ENCODE peak calls at places on chromosomes 13 and 19, in five cellular contexts. Z is stomach, F is AG10803, H is right lobe of liver, K is fibroblast of pulmonary artery. P is an unnamed sample.

GRCh38 chr13:41512441-41512840 is 55.1 kb downstream of the RGCC start:
- DNase-seq in Z (no peak), F (no peak), H (no peak), K (no peak), P (no peak)

GRCh38 chr13:73602295-73602694 is 531.9 kb downstream of the KLF12 start:
- DNase-seq in Z (no peak), F (no peak), H (no peak), K (peak), P (no peak)

GRCh38 chr13:93290503-93290902 is 63.9 kb downstream of the GPC6 start:
- DNase-seq in Z (no peak), F (no peak), H (no peak), K (peak), P (peak)

GRCh38 chr19:13241321-13242104 is 91.3 kb downstream of the IER2 start:
- DNase-seq in Z (no peak), F (no peak), H (no peak), K (no peak), P (no peak)

GRCh38 chr13:27665333-27665732 is 43.6 kb downstream of the POLR1D start:
- DNase-seq in Z (no peak), F (peak), H (no peak), K (no peak), P (peak)

GRCh38 chr13:38417727-38418126 is 68.1 kb downstream of the UFM1 start:
- DNase-seq in Z (no peak), F (peak), H (no peak), K (peak), P (peak)

GRCh38 chr19:32195706-32196610 is 149.5 kb upstream of the ZNF507 start:
- DNase-seq in Z (no peak), F (no peak), H (no peak), K (no peak), P (no peak)

GRCh38 chr19:46574533-46574932 is 26.6 kb upstream of the CALM3 start:
- DNase-seq in Z (no peak), F (no peak), H (no peak), K (no peak), P (peak)

GRCh38 chr19:33293255-33294057 is 8.9 kb downstream of the CEBPA start:
- DNase-seq in Z (no peak), F (peak), H (peak), K (peak), P (peak)

GRCh38 chr13:112442483-112443090 is 66.4 kb downstream of the SPACA7 start:
- DNase-seq in Z (no peak), F (no peak), H (no peak), K (peak), P (peak)

GRCh38 chr13:105665284-105665683 is 870.2 kb downstream of the EFNB2 start:
- DNase-seq in Z (no peak), F (peak), H (no peak), K (no peak), P (no peak)

GRCh38 chr19:18848860-18849661 is 17.3 kb downstream of the UPF1 start:
- DNase-seq in Z (no peak), F (peak), H (peak), K (peak), P (peak)

GRCh38 chr13:109361562-109361961 is 424.8 kb downstream of the IRS2 start:
- DNase-seq in Z (no peak), F (no peak), H (no peak), K (no peak), P (no peak)

GRCh38 chr13:26184791-26185250 is 37.3 kb downstream of the RNF6 start:
- DNase-seq in Z (peak), F (peak), H (peak), K (peak), P (peak)

GRCh38 chr19:35671818-35672217 is 5.5 kb downstream of the UPK1A start:
- DNase-seq in Z (no peak), F (no peak), H (no peak), K (peak), P (peak)

GRCh38 chr13:109868583-109869311 is 82.4 kb upstream of the IRS2 start:
- DNase-seq in Z (no peak), F (no peak), H (no peak), K (peak), P (no peak)

GRCh38 chr19:48992571-48993174 is 436 bp downstream of the GYS1 start:
- DNase-seq in Z (no peak), F (no peak), H (peak), K (no peak), P (no peak)

GRCh38 chr19:19606021-19606420 is 12.5 kb downstream of the PBX4 start:
- DNase-seq in Z (peak), F (no peak), H (no peak), K (no peak), P (no peak)

GRCh38 chr13:95317037-95317989 is 16.1 kb upstream of the ABCC4 start:
- DNase-seq in Z (no peak), F (no peak), H (no peak), K (peak), P (peak)

GRCh38 chr13:29484236-29484635 is 111.3 kb downstream of the SLC7A1 start:
- DNase-seq in Z (no peak), F (no peak), H (no peak), K (no peak), P (no peak)

GRCh38 chr13:98729526-98730057 is 22.9 kb downstream of the SLC15A1 start:
- DNase-seq in Z (no peak), F (no peak), H (no peak), K (no peak), P (no peak)

GRCh38 chr13:21338651-21339278 is 120.3 kb downstream of the ZDHHC20 start:
- DNase-seq in Z (no peak), F (no peak), H (no peak), K (no peak), P (no peak)

GRCh38 chr13:40916207-40916998 is 102.7 kb downstream of the ELF1 start:
- DNase-seq in Z (no peak), F (peak), H (no peak), K (no peak), P (peak)

GRCh38 chr19:48724796-48725753 is 5.5 kb upstream of the MAMSTR start:
- DNase-seq in Z (no peak), F (peak), H (no peak), K (peak), P (peak)

GRCh38 chr13:84433024-84433423 is 550.8 kb upstream of the SLITRK1 start:
- DNase-seq in Z (no peak), F (peak), H (no peak), K (peak), P (no peak)

GRCh38 chr13:99303863-99304521 is 3.2 kb downstream of the GPR183 start:
- DNase-seq in Z (no peak), F (no peak), H (peak), K (no peak), P (no peak)

GRCh38 chr13:20412761-20413355 is 112.8 kb downstream of the CRYL1 start:
- DNase-seq in Z (no peak), F (no peak), H (no peak), K (no peak), P (no peak)

GRCh38 chr19:21468791-21469190 is 36.6 kb upstream of the ZNF429 start:
- DNase-seq in Z (no peak), F (no peak), H (no peak), K (no peak), P (no peak)

GRCh38 chr13:97456047-97456446 is 22.1 kb downstream of the RAP2A start:
- DNase-seq in Z (no peak), F (no peak), H (no peak), K (no peak), P (no peak)

GRCh38 chr19:10567696-10568443 is 909 bp downstream of the CDKN2D start:
- DNase-seq in Z (no peak), F (no peak), H (no peak), K (no peak), P (no peak)

GRCh38 chr13:52945348-52945747 is 83.3 kb upstream of the OLFM4 start:
- DNase-seq in Z (no peak), F (no peak), H (no peak), K (no peak), P (no peak)

GRCh38 chr19:1410136-1410786 is 2.9 kb downstream of the DAZAP1 start:
- DNase-seq in Z (no peak), F (peak), H (no peak), K (peak), P (peak)

GRCh38 chr13:111115051-111115840 is at the start of gene ARHGEF7:
- DNase-seq in Z (no peak), F (no peak), H (peak), K (no peak), P (peak)

GRCh38 chr13:80901111-80902014 is 560.4 kb upstream of the SPRY2 start:
- DNase-seq in Z (no peak), F (no peak), H (no peak), K (peak), P (no peak)

GRCh38 chr19:2476451-2477140 is 669 bp downstream of the GADD45B start:
- DNase-seq in Z (peak), F (peak), H (peak), K (peak), P (peak)

GRCh38 chr13:42762917-42763316 is 18.5 kb upstream of the FAM216B start:
- DNase-seq in Z (no peak), F (peak), H (no peak), K (peak), P (peak)

DNA sequence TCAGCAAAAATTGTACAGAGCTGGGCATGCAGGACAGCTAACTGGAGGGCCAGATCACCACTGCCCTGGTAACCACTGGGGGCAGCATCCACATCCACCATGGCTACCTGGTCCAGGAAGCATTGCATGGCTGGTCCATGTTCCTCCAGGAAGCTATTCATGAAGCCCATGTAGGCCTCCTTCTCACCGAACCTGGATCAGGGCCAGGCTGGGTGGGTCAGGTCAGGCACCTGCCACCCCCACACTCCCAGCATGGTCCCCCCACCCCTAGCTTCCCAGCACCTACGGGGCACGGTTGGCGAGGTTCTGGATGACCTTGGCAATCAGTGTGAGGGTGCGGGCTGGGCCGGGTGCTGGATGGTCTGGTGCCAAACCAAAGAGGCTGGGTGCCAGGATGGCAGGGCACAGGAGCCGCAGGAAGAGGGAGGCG is 4.6 kb upstream of the WIZ start:
- DNase-seq in Z (peak), F (no peak), H (peak), K (no peak), P (no peak)
- TF ChIP-seq CTCF in Z (peak), F (peak), H (no peak), K (peak), P (peak)

GRCh38 chr13:71861769-71862168 is 5.2 kb downstream of the DACH1 start:
- DNase-seq in Z (no peak), F (no peak), H (no peak), K (no peak), P (no peak)

GRCh38 chr13:71864094-71864980 is 2.7 kb downstream of the DACH1 start:
- DNase-seq in Z (no peak), F (no peak), H (peak), K (no peak), P (peak)

GRCh38 chr13:71863249-71863648 is 3.8 kb downstream of the DACH1 start:
- DNase-seq in Z (no peak), F (no peak), H (no peak), K (no peak), P (no peak)

GRCh38 chr13:71858647-71859046 is 8.4 kb downstream of the DACH1 start:
- DNase-seq in Z (no peak), F (no peak), H (no peak), K (no peak), P (no peak)

GRCh38 chr13:71860547-71861131 is 6.4 kb downstream of the DACH1 start:
- DNase-seq in Z (no peak), F (no peak), H (no peak), K (no peak), P (no peak)
- H3K4me3 ChIP-seq in Z (no peak), F (no peak), H (no peak), K (no peak), P (no peak)

DNA sequence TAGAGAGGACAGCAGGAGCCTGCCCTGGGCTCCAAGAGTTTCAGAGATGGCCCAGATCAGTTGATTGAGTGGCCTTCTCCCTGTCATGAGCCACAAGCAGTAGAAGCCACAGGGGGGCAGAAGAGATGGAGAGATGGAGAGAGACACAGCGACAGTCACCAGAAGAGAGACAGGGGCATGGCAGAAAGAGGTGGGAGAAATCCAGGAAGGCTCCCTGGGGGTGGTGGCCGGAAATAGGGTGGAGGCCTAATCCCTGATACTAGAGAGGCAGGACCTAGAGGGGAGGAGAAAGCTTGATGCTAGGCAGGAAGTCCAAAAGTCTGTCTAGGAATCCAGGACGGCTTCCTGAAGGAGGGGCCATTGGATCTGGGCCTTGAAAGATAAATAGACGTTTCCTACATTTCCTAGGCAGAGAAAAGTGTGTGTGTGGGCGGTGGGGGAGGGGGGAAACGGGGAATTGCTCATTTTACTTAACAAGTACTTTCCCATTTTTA is 9.6 kb upstream of the TPM4 start:
- DNase-seq in Z (peak), F (peak), H (peak), K (peak), P (peak)
- TF ChIP-seq CTCF in Z (no peak), F (peak), H (peak), K (peak), P (peak)

GRCh38 chr19:50998686-50999085 is 2.7 kb downstream of the KLK8 start:
- DNase-seq in Z (no peak), F (no peak), H (no peak), K (no peak), P (no peak)

GRCh38 chr19:51001495-51001894 is at the start of gene KLK8:
- DNase-seq in Z (no peak), F (no peak), H (no peak), K (no peak), P (no peak)

GRCh38 chr19:51000981-51001380 is 423 bp downstream of the KLK8 start:
- DNase-seq in Z (no peak), F (no peak), H (no peak), K (no peak), P (no peak)

GRCh38 chr19:51002101-51002532 is 713 bp upstream of the KLK8 start:
- DNase-seq in Z (no peak), F (no peak), H (no peak), K (no peak), P (no peak)

DNA sequence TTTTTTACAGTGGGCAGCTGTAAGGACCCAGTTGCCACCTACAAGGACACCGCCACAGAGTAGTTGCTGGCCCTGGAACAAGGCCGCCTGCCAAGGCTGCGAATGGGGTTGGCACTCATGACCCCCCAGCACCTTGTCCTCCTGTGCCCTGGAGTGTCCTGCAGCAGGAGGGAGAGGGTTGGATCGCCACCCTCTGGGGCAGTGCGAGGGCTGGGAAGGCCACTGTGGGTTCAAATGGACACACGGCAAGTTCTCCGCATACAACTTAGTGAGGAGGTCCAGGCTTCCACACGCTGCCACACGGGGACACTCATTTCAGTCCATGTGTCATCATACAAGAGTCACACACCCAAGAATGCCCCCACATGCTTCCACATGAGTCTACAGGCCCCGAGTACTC is 978 bp downstream of the KLK8 start:
- DNase-seq in Z (no peak), F (no peak), H (no peak), K (no peak), P (no peak)
- H3K4me3 ChIP-seq in Z (no peak), F (no peak), H (no peak), K (no peak), P (no peak)

DNA sequence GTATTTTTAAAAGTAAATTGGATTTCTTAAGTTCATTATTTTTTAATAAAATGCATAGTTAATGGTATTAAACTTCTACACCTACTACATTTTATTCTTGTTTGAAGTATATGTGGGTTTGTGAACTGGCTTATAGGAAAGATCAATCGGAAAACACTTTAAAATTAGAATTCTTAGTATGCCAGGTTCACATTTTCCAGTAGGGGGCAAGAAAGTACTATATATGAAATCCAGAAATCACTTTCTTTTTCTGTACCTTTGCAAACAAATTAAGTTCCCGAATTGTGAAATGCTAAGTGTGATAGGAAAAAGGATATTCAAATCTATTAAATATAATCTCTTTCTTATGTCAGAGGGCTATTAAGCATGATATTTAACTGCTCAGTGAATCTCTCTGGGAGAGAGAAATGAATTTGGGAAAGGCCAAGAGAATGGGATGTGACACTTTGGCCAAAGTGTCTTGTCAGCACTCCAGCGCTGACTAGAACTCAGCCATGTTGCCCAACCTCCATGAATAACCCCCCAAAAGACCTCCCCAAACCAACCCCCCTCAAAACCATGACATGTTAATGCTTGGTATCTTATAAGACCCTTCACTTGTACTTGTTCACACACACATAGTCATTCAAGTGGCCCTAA is 122.6 kb upstream of the SLC10A2 start:
- DNase-seq in Z (no peak), F (no peak), H (no peak), K (peak), P (peak)
- TF ChIP-seq CTCF in Z (no peak), F (peak), H (peak), K (peak), P (peak)

GRCh38 chr13:50396001-50396400 is 380.8 kb downstream of the KCNRG start:
- DNase-seq in Z (no peak), F (peak), H (no peak), K (no peak), P (no peak)
- H3K4me3 ChIP-seq in Z (no peak), F (no peak), H (no peak), K (no peak), P (no peak)

DNA sequence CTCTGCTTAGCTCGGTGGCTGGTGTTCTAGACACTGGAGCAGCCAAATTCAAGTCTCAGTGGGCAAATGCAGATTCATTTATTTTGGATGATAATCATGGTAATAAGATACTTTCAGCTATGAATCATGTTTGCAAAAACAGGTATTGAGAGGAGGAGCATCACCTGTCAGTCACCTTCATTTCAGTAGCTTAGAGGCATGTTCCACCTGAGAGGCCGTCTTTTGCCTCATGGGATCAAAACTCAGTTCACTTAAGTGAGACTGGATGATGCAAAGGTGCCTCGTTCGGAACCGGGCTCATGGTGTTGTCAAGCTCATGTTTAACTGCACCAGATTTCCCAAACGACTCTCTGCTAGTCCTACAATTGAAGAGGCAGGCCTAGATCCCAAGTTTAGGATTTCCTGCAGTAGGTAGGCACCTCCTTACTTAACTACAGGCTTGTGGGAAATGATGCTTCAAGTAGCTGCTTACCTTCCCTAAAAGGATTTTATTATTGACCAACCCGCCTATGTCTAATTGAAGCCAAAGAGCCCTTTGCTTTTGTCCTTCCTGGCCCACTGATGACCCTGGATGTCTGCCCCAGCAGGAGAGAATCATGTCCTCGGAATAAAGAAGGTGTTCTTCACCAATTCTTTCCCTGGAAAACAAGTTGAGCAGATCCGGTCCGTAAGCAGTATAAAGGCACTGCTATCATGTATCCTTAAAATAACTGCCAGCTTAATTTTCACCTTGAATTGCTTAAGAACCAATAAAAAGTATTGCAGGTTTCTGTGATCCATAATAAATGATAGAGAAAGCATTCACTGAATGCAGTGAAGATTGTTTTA is 60.0 kb downstream of the ZAR1L start:
- DNase-seq in Z (no peak), F (no peak), H (no peak), K (no peak), P (no peak)
- TF ChIP-seq CTCF in Z (no peak), F (no peak), H (no peak), K (no peak), P (no peak)

DNA sequence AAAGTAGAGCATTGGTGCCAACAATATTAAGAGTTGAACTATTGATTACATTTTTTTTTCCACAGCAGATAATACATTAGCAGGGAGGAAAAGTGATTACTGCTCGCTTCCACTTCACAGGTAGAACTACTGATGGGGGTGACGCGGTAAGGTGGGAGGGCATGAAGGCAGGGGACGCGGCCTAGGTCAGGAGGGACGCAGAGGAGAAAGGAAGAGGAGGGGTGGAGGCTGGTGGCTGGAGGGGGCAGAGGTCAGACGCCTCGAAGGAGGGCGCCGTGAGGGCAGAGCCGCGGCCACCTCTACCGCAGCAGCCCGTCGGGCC is 287 bp upstream of the B3GLCT start:
- DNase-seq in Z (no peak), F (no peak), H (no peak), K (no peak), P (no peak)
- H3K4me3 ChIP-seq in Z (peak), F (peak), H (peak), K (peak), P (peak)